ENCODE peak calls at places on chromosomes 12 and 14, in eight cellular contexts. R is GM23248; G is right cardiac atrium; X is cardiac muscle cell; Y is CD8-positive, alpha-beta memory T cell; O is tibial nerve; C is PC-9; J is breast epithelium. I is an unnamed sample.

GRCh38 chr12:100268835-100269564 is 2.0 kb downstream of the SCYL2 start:
- DNase-seq in R (peak; percentile 32), G (no peak), X (peak; percentile 43), Y (no peak), O (no peak), C (no peak), J (no peak), I (no peak)

GRCh38 chr12:125871811-125872594 is 806.8 kb downstream of the AACS start:
- DNase-seq in R (no peak), G (peak; percentile 57), X (no peak), Y (no peak), O (no peak), C (no peak), J (no peak), I (no peak)

GRCh38 chr14:55899531-55899930 is 218.7 kb upstream of the PELI2 start:
- DNase-seq in R (no peak), G (no peak), X (no peak), Y (no peak), O (no peak), C (no peak), J (no peak), I (no peak)

GRCh38 chr12:44874981-44875416 is 1.1 kb downstream of the NELL2 start:
- DNase-seq in R (peak; percentile 7), G (peak; percentile 24), X (no peak), Y (peak; percentile 10), O (no peak), C (no peak), J (no peak), I (no peak)

GRCh38 chr12:131101006-131101405 is 147.3 kb downstream of the ADGRD1 start:
- DNase-seq in R (no peak), G (peak; percentile 33), X (no peak), Y (no peak), O (no peak), C (no peak), J (no peak), I (no peak)

GRCh38 chr12:52496590-52497071 is 3.6 kb upstream of the KRT6A start:
- DNase-seq in R (peak; percentile 96), G (no peak), X (no peak), Y (no peak), O (no peak), C (peak; percentile 79), J (no peak), I (no peak)

GRCh38 chr14:55864890-55865655 is 253.1 kb upstream of the PELI2 start:
- DNase-seq in R (no peak), G (no peak), X (no peak), Y (no peak), O (no peak), C (no peak), J (no peak), I (no peak)

GRCh38 chr14:54652188-54652889 is 85.4 kb downstream of the SAMD4A start:
- DNase-seq in R (peak; percentile 99), G (peak; percentile 93), X (peak; percentile 77), Y (no peak), O (peak; percentile 85), C (peak; percentile 98), J (peak; percentile 91), I (peak; percentile 81)

GRCh38 chr12:85266391-85266790 is 13.6 kb upstream of the ALX1 start:
- DNase-seq in R (no peak), G (no peak), X (no peak), Y (no peak), O (no peak), C (no peak), J (no peak), I (no peak)

GRCh38 chr12:23950011-23950774 is 723 bp upstream of the SOX5 start:
- DNase-seq in R (peak; percentile 1), G (peak; percentile 26), X (peak; percentile 36), Y (no peak), O (peak; percentile 13), C (no peak), J (no peak), I (no peak)

GRCh38 chr14:71139058-71139946 is 232.0 kb downstream of the PCNX1 start:
- DNase-seq in R (peak; percentile 69), G (peak; percentile 69), X (peak; percentile 66), Y (peak; percentile 31), O (peak; percentile 56), C (peak; percentile 44), J (no peak), I (peak; percentile 51)

GRCh38 chr14:96730386-96730785 is 66.8 kb upstream of the VRK1 start:
- DNase-seq in R (no peak), G (no peak), X (no peak), Y (no peak), O (no peak), C (no peak), J (no peak), I (no peak)

GRCh38 chr12:33628087-33628486 is 188.5 kb upstream of the SYT10 start:
- DNase-seq in R (no peak), G (no peak), X (no peak), Y (no peak), O (no peak), C (no peak), J (no peak), I (no peak)

GRCh38 chr14:75570797-75571196 is 7.6 kb upstream of the FLVCR2 start:
- DNase-seq in R (no peak), G (no peak), X (no peak), Y (no peak), O (no peak), C (no peak), J (no peak), I (no peak)

GRCh38 chr14:96092936-96093335 is 53.8 kb downstream of the C14orf132 start:
- DNase-seq in R (no peak), G (no peak), X (no peak), Y (no peak), O (no peak), C (peak; percentile 54), J (no peak), I (no peak)

GRCh38 chr12:81296556-81297305 is 218.9 kb downstream of the ACSS3 start:
- DNase-seq in R (peak; percentile 56), G (no peak), X (no peak), Y (no peak), O (no peak), C (no peak), J (no peak), I (no peak)

GRCh38 chr14:81927069-81927468 is 393.4 kb upstream of the SEL1L start:
- DNase-seq in R (no peak), G (no peak), X (peak; percentile 23), Y (no peak), O (no peak), C (no peak), J (no peak), I (no peak)

GRCh38 chr12:69897744-69898143 is 72.7 kb downstream of the MYRFL start:
- DNase-seq in R (peak; percentile 86), G (peak; percentile 77), X (no peak), Y (no peak), O (no peak), C (peak; percentile 37), J (peak; percentile 68), I (no peak)

GRCh38 chr12:62106547-62107175 is 153.5 kb upstream of the USP15 start:
- DNase-seq in R (no peak), G (no peak), X (no peak), Y (no peak), O (no peak), C (no peak), J (no peak), I (no peak)

GRCh38 chr12:11958216-11959091 is 112.3 kb upstream of the BCL2L14 start:
- DNase-seq in R (peak; percentile 97), G (no peak), X (no peak), Y (no peak), O (no peak), C (peak; percentile 92), J (no peak), I (no peak)

GRCh38 chr12:53966385-53967133 is 6.4 kb upstream of the HOXC11 start:
- DNase-seq in R (no peak), G (no peak), X (no peak), Y (no peak), O (no peak), C (no peak), J (no peak), I (no peak)

GRCh38 chr12:111224196-111225066 is 144.5 kb downstream of the PHETA1 start:
- DNase-seq in R (no peak), G (no peak), X (no peak), Y (no peak), O (no peak), C (no peak), J (no peak), I (no peak)

GRCh38 chr12:120369476-120370342 is 745 bp upstream of the MSI1 start:
- DNase-seq in R (no peak), G (no peak), X (peak; percentile 28), Y (no peak), O (no peak), C (no peak), J (no peak), I (no peak)

GRCh38 chr12:121513464-121514183 is 67.2 kb downstream of the KDM2B start:
- DNase-seq in R (no peak), G (no peak), X (peak; percentile 48), Y (no peak), O (no peak), C (peak; percentile 57), J (no peak), I (peak; percentile 43)

GRCh38 chr12:49671051-49671765 is 36.0 kb downstream of the FMNL3 start:
- DNase-seq in R (no peak), G (no peak), X (no peak), Y (peak; percentile 54), O (peak; percentile 26), C (no peak), J (no peak), I (no peak)

GRCh38 chr14:77151918-77152588 is 10.5 kb upstream of the ZDHHC22 start:
- DNase-seq in R (peak; percentile 61), G (no peak), X (no peak), Y (no peak), O (no peak), C (peak; percentile 66), J (no peak), I (no peak)

GRCh38 chr12:59803735-59804134 is 207.9 kb downstream of the SLC16A7 start:
- DNase-seq in R (no peak), G (no peak), X (no peak), Y (no peak), O (no peak), C (no peak), J (no peak), I (no peak)

GRCh38 chr12:93058280-93058679 is 129.2 kb upstream of the EEA1 start:
- DNase-seq in R (no peak), G (no peak), X (no peak), Y (no peak), O (no peak), C (no peak), J (no peak), I (no peak)
- H3K27me3 ChIP-seq in R (peaks cover 11% of the 10 kb centered on the region), G (no peaks in the 10 kb centered on the region), X (no peaks in the 10 kb centered on the region), Y (no peaks in the 10 kb centered on the region), O (no peaks in the 10 kb centered on the region), C (no peaks in the 10 kb centered on the region), J (no peaks in the 10 kb centered on the region), I (no peaks in the 10 kb centered on the region)

GRCh38 chr12:6199211-6199530 is 1.0 kb upstream of the CD9 start:
- DNase-seq in R (no peak), G (no peak), X (no peak), Y (no peak), O (no peak), C (no peak), J (no peak), I (no peak)
- H3K4me1 ChIP-seq in R (peaks cover 4% of the 10 kb centered on the region), G (no peaks in the 10 kb centered on the region), X (no peaks in the 10 kb centered on the region), Y (peaks cover 17% of the 10 kb centered on the region), O (peaks cover 38% of the 10 kb centered on the region), C (peaks cover 60% of the 10 kb centered on the region), J (peaks cover 13% of the 10 kb centered on the region), I (no peaks in the 10 kb centered on the region)

GRCh38 chr12:108690799-108691153 is 40.5 kb downstream of the CORO1C start:
- DNase-seq in R (no peak), G (no peak), X (no peak), Y (no peak), O (no peak), C (no peak), J (no peak), I (no peak)
- H3K4me3 ChIP-seq in R (peak overlapping the region; percentile 56), G (no peak overlapping the region), X (no peak overlapping the region), Y (peak overlapping the region; percentile 23), O (no peak overlapping the region), C (peak overlapping the region; percentile 36), J (peak overlapping the region; percentile 58), I (no peak overlapping the region)

GRCh38 chr14:101562659-101563351 is 1.5 kb downstream of the DIO3 start:
- DNase-seq in R (no peak), G (no peak), X (no peak), Y (no peak), O (no peak), C (no peak), J (no peak), I (no peak)
- H3K27me3 ChIP-seq in R (peaks cover 82% of the 10 kb centered on the region), G (no peaks in the 10 kb centered on the region), X (peaks cover 99% of the 10 kb centered on the region), Y (peaks cover 20% of the 10 kb centered on the region), O (peaks cover 64% of the 10 kb centered on the region), C (peaks cover 37% of the 10 kb centered on the region), J (peaks cover 86% of the 10 kb centered on the region), I (peaks cover 9% of the 10 kb centered on the region)